ENCODE peak calls at places on chromosome 7, in ten cellular contexts. One of them, this sample, is unnamed.

GRCh38 chr7:54904130-54904529 is 114.7 kb upstream of the EGFR start:
- DNase-seq in H7: no peak
- DNase-seq in AG04450: peak
- DNase-seq in retinal pigment epithelial cell: no peak
- DNase-seq in fibroblast of pulmonary artery: peak
- DNase-seq in fibroblast of mammary gland: peak
- DNase-seq in HFF-Myc: peak
- DNase-seq in AG04449: peak
- DNase-seq in cardiac fibroblast: peak
- DNase-seq in fibroblast of the aortic adventitia: peak
- DNase-seq in this sample: peak

GRCh38 chr7:118304100-118304499 is 79.6 kb downstream of the ANKRD7 start:
- DNase-seq in HFF-Myc: no peak
- DNase-seq in fibroblast of pulmonary artery: no peak
- DNase-seq in fibroblast of the aortic adventitia: no peak
- DNase-seq in AG04449: no peak
- DNase-seq in retinal pigment epithelial cell: no peak
- DNase-seq in fibroblast of mammary gland: no peak
- DNase-seq in H7: no peak
- DNase-seq in cardiac fibroblast: no peak
- DNase-seq in AG04450: no peak
- DNase-seq in this sample: no peak

GRCh38 chr7:48183370-48183743 is 12.1 kb downstream of the ABCA13 start:
- DNase-seq in retinal pigment epithelial cell: no peak
- DNase-seq in AG04449: no peak
- DNase-seq in HFF-Myc: no peak
- DNase-seq in fibroblast of the aortic adventitia: peak
- DNase-seq in cardiac fibroblast: peak
- DNase-seq in AG04450: no peak
- DNase-seq in fibroblast of pulmonary artery: no peak
- DNase-seq in fibroblast of mammary gland: peak
- DNase-seq in H7: no peak
- DNase-seq in this sample: no peak

GRCh38 chr7:137169282-137169698 is 174.2 kb downstream of the PTN start:
- DNase-seq in AG04449: peak
- DNase-seq in fibroblast of pulmonary artery: peak
- DNase-seq in fibroblast of mammary gland: peak
- DNase-seq in retinal pigment epithelial cell: peak
- DNase-seq in fibroblast of the aortic adventitia: peak
- DNase-seq in AG04450: peak
- DNase-seq in HFF-Myc: peak
- DNase-seq in H7: peak
- DNase-seq in cardiac fibroblast: peak
- DNase-seq in this sample: peak

GRCh38 chr7:14196555-14196954 is 207.1 kb upstream of the ETV1 start:
- DNase-seq in HFF-Myc: no peak
- DNase-seq in retinal pigment epithelial cell: no peak
- DNase-seq in AG04450: no peak
- DNase-seq in cardiac fibroblast: peak
- DNase-seq in H7: no peak
- DNase-seq in fibroblast of mammary gland: peak
- DNase-seq in fibroblast of pulmonary artery: peak
- DNase-seq in fibroblast of the aortic adventitia: peak
- DNase-seq in AG04449: no peak
- DNase-seq in this sample: no peak

GRCh38 chr7:64907641-64908326 is 4.7 kb downstream of the ZNF273 start:
- DNase-seq in fibroblast of pulmonary artery: peak
- DNase-seq in retinal pigment epithelial cell: no peak
- DNase-seq in H7: no peak
- DNase-seq in fibroblast of the aortic adventitia: peak
- DNase-seq in HFF-Myc: no peak
- DNase-seq in cardiac fibroblast: no peak
- DNase-seq in AG04449: no peak
- DNase-seq in fibroblast of mammary gland: no peak
- DNase-seq in AG04450: no peak
- DNase-seq in this sample: no peak

GRCh38 chr7:90857595-90857994 is 261.5 kb downstream of the CDK14 start:
- DNase-seq in retinal pigment epithelial cell: no peak
- DNase-seq in fibroblast of the aortic adventitia: no peak
- DNase-seq in cardiac fibroblast: no peak
- DNase-seq in fibroblast of mammary gland: no peak
- DNase-seq in fibroblast of pulmonary artery: no peak
- DNase-seq in AG04450: no peak
- DNase-seq in H7: no peak
- DNase-seq in AG04449: no peak
- DNase-seq in HFF-Myc: no peak
- DNase-seq in this sample: no peak

GRCh38 chr7:15143936-15144335 is 241.4 kb upstream of the DGKB start:
- DNase-seq in HFF-Myc: no peak
- DNase-seq in H7: no peak
- DNase-seq in AG04449: no peak
- DNase-seq in fibroblast of pulmonary artery: no peak
- DNase-seq in AG04450: no peak
- DNase-seq in retinal pigment epithelial cell: no peak
- DNase-seq in fibroblast of the aortic adventitia: no peak
- DNase-seq in cardiac fibroblast: no peak
- DNase-seq in fibroblast of mammary gland: no peak
- DNase-seq in this sample: no peak

GRCh38 chr7:1172666-1173523 is 12.9 kb upstream of the ZFAND2A start:
- DNase-seq in AG04450: no peak
- DNase-seq in fibroblast of the aortic adventitia: no peak
- DNase-seq in cardiac fibroblast: no peak
- DNase-seq in fibroblast of mammary gland: no peak
- DNase-seq in HFF-Myc: no peak
- DNase-seq in fibroblast of pulmonary artery: no peak
- DNase-seq in AG04449: no peak
- DNase-seq in H7: no peak
- DNase-seq in retinal pigment epithelial cell: no peak
- DNase-seq in this sample: no peak

GRCh38 chr7:1164436-1164835 is 4.4 kb upstream of the ZFAND2A start:
- DNase-seq in AG04450: no peak
- DNase-seq in fibroblast of pulmonary artery: no peak
- DNase-seq in AG04449: no peak
- DNase-seq in fibroblast of mammary gland: no peak
- DNase-seq in HFF-Myc: no peak
- DNase-seq in retinal pigment epithelial cell: no peak
- DNase-seq in cardiac fibroblast: no peak
- DNase-seq in H7: no peak
- DNase-seq in fibroblast of the aortic adventitia: no peak
- DNase-seq in this sample: no peak

GRCh38 chr7:1170741-1171501 is 10.9 kb upstream of the ZFAND2A start:
- DNase-seq in fibroblast of mammary gland: no peak
- DNase-seq in AG04450: no peak
- DNase-seq in H7: no peak
- DNase-seq in fibroblast of pulmonary artery: no peak
- DNase-seq in fibroblast of the aortic adventitia: no peak
- DNase-seq in retinal pigment epithelial cell: no peak
- DNase-seq in cardiac fibroblast: no peak
- DNase-seq in AG04449: no peak
- DNase-seq in HFF-Myc: no peak
- DNase-seq in this sample: no peak

GRCh38 chr7:1168422-1168821 is 8.4 kb upstream of the ZFAND2A start:
- DNase-seq in H7: no peak
- DNase-seq in fibroblast of the aortic adventitia: no peak
- DNase-seq in fibroblast of mammary gland: no peak
- DNase-seq in retinal pigment epithelial cell: no peak
- DNase-seq in AG04450: no peak
- DNase-seq in fibroblast of pulmonary artery: no peak
- DNase-seq in HFF-Myc: no peak
- DNase-seq in cardiac fibroblast: no peak
- DNase-seq in AG04449: no peak
- DNase-seq in this sample: no peak

DNA sequence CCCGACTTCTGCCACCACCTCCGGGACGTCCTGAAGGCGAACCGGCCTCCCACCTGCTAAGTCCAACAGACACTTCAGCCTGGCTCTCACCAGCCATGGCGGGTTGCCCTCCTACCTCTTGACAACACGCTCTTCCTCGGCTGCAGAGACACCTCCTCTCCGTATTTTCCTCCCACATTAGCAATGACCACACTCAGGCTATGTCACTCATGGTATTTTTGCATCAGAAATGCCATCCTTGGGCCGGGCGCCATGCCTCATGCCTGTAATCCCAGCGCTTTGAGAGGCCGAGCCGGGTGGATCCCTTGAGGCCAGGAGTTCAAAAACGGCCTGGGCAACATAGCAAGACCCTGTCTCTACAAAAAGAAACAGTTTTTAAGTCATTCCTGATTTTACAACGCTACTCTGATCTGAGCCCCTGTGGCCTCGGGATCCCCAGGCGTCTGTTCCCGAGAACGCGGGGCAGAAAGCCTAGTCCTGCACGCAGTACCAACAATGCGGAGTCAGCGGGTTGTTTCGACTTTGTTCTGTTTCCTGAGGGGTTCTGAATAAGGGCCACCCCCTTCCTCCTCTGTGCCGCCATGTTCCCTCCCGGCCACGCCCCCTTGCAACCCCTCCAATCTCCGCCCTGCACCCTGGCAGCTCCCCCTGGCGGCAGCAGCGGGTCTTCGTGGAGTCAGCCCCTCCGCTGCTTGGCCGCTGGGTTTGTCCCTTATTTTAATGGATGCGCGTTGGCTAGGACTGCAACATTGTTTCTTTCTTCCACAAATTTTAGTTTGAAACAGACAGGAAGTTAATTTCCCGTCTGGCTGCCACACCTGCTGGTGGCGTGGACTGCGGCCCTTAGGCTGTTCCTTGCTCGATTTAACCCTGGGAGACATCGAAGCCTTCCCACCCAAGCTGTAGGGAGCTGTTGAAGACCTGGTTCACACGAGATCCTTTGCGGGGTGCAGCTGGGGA is 9.7 kb upstream of the ZFAND2A start:
- DNase-seq in cardiac fibroblast: peak
- DNase-seq in HFF-Myc: no peak
- DNase-seq in AG04450: no peak
- DNase-seq in H7: peak
- DNase-seq in fibroblast of pulmonary artery: peak
- DNase-seq in retinal pigment epithelial cell: no peak
- DNase-seq in AG04449: no peak
- DNase-seq in fibroblast of the aortic adventitia: peak
- DNase-seq in fibroblast of mammary gland: peak
- DNase-seq in this sample: no peak
- H3K4me3 ChIP-seq in cardiac fibroblast: peak
- H3K4me3 ChIP-seq in HFF-Myc: no peak
- H3K4me3 ChIP-seq in AG04450: peak
- H3K4me3 ChIP-seq in H7: no peak
- H3K4me3 ChIP-seq in fibroblast of pulmonary artery: peak
- H3K4me3 ChIP-seq in retinal pigment epithelial cell: peak
- H3K4me3 ChIP-seq in AG04449: peak
- H3K4me3 ChIP-seq in fibroblast of the aortic adventitia: peak
- H3K4me3 ChIP-seq in fibroblast of mammary gland: peak
- H3K4me3 ChIP-seq in this sample: peak

GRCh38 chr7:108454674-108455523 is 1.3 kb downstream of the NRCAM start:
- DNase-seq in AG04449: no peak
- DNase-seq in retinal pigment epithelial cell: no peak
- DNase-seq in HFF-Myc: no peak
- DNase-seq in fibroblast of pulmonary artery: peak
- DNase-seq in cardiac fibroblast: peak
- DNase-seq in fibroblast of the aortic adventitia: peak
- DNase-seq in AG04450: no peak
- DNase-seq in fibroblast of mammary gland: peak
- DNase-seq in H7: peak
- DNase-seq in this sample: no peak

GRCh38 chr7:108454317-108454673 is 1.9 kb downstream of the NRCAM start:
- DNase-seq in fibroblast of the aortic adventitia: no peak
- DNase-seq in H7: no peak
- DNase-seq in HFF-Myc: no peak
- DNase-seq in retinal pigment epithelial cell: no peak
- DNase-seq in AG04450: no peak
- DNase-seq in fibroblast of mammary gland: no peak
- DNase-seq in fibroblast of pulmonary artery: no peak
- DNase-seq in cardiac fibroblast: no peak
- DNase-seq in AG04449: no peak
- DNase-seq in this sample: no peak

GRCh38 chr7:108455833-108456677 is at the start of gene NRCAM:
- DNase-seq in cardiac fibroblast: peak
- DNase-seq in fibroblast of pulmonary artery: peak
- DNase-seq in H7: peak
- DNase-seq in AG04450: no peak
- DNase-seq in fibroblast of mammary gland: peak
- DNase-seq in AG04449: no peak
- DNase-seq in fibroblast of the aortic adventitia: no peak
- DNase-seq in HFF-Myc: no peak
- DNase-seq in retinal pigment epithelial cell: no peak
- DNase-seq in this sample: no peak

GRCh38 chr7:108456845-108457540 is 757 bp upstream of the NRCAM start:
- DNase-seq in fibroblast of pulmonary artery: no peak
- DNase-seq in retinal pigment epithelial cell: no peak
- DNase-seq in cardiac fibroblast: no peak
- DNase-seq in AG04449: no peak
- DNase-seq in fibroblast of the aortic adventitia: no peak
- DNase-seq in AG04450: no peak
- DNase-seq in H7: peak
- DNase-seq in fibroblast of mammary gland: no peak
- DNase-seq in HFF-Myc: no peak
- DNase-seq in this sample: no peak

GRCh38 chr7:108455524-108455832 is 758 bp downstream of the NRCAM start:
- DNase-seq in HFF-Myc: no peak
- DNase-seq in fibroblast of mammary gland: no peak
- DNase-seq in fibroblast of the aortic adventitia: no peak
- DNase-seq in AG04450: no peak
- DNase-seq in H7: no peak
- DNase-seq in cardiac fibroblast: no peak
- DNase-seq in AG04449: no peak
- DNase-seq in fibroblast of pulmonary artery: no peak
- DNase-seq in retinal pigment epithelial cell: no peak
- DNase-seq in this sample: no peak
- H3K4me3 ChIP-seq in HFF-Myc: peak
- H3K4me3 ChIP-seq in fibroblast of mammary gland: peak
- H3K4me3 ChIP-seq in fibroblast of the aortic adventitia: peak
- H3K4me3 ChIP-seq in AG04450: peak
- H3K4me3 ChIP-seq in H7: peak
- H3K4me3 ChIP-seq in cardiac fibroblast: peak
- H3K4me3 ChIP-seq in AG04449: peak
- H3K4me3 ChIP-seq in fibroblast of pulmonary artery: peak
- H3K4me3 ChIP-seq in retinal pigment epithelial cell: peak
- H3K4me3 ChIP-seq in this sample: peak

GRCh38 chr7:80790877-80791276 is 128.0 kb downstream of the SEMA3C start:
- DNase-seq in retinal pigment epithelial cell: no peak
- DNase-seq in fibroblast of pulmonary artery: no peak
- DNase-seq in AG04450: no peak
- DNase-seq in fibroblast of the aortic adventitia: peak
- DNase-seq in AG04449: no peak
- DNase-seq in fibroblast of mammary gland: no peak
- DNase-seq in HFF-Myc: no peak
- DNase-seq in H7: no peak
- DNase-seq in cardiac fibroblast: no peak
- DNase-seq in this sample: no peak
- H3K4me3 ChIP-seq in retinal pigment epithelial cell: no peak
- H3K4me3 ChIP-seq in fibroblast of pulmonary artery: no peak
- H3K4me3 ChIP-seq in AG04450: no peak
- H3K4me3 ChIP-seq in fibroblast of the aortic adventitia: no peak
- H3K4me3 ChIP-seq in AG04449: no peak
- H3K4me3 ChIP-seq in fibroblast of mammary gland: no peak
- H3K4me3 ChIP-seq in HFF-Myc: no peak
- H3K4me3 ChIP-seq in H7: no peak
- H3K4me3 ChIP-seq in cardiac fibroblast: no peak
- H3K4me3 ChIP-seq in this sample: no peak

DNA sequence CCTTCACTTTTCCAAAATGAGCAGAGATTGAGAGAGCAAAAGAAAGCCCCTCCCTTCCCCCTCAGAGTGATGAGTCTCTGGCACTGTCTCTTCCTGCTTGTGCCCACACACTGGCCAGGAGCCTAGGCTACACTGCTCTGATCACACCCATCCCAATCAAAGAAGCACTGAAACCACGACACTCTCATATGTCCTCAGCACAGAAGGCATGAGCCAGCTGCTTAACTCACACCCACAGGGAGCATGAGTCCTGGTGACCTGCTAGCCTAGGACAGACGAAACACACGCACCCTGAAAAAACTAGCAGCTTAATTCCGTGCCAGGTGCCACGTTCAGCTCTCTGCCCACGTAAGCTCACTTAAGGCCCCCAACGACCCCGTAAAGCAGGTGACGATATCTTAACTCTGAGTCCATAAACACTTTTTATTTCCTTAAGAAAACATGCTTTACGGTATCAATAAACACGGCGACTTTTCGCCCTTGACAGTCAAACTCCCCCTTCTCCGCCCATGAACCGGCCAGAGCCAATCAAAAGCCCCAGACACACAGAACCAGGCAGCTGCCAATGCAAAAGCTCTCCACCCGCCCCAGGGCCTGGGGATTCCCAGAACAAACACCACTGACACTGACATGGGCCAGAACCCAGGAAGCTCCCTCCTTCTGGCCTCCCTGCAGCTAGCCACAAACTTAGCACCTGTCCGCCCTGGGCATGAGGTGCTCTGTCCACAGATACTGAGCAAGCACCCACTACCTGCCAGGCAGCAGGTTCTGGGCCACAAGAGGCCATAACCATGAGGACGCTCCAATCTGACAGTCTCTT is 69.0 kb downstream of the TNRC18 start:
- DNase-seq in HFF-Myc: no peak
- DNase-seq in retinal pigment epithelial cell: no peak
- DNase-seq in AG04449: no peak
- DNase-seq in fibroblast of mammary gland: peak
- DNase-seq in AG04450: no peak
- DNase-seq in fibroblast of the aortic adventitia: peak
- DNase-seq in H7: peak
- DNase-seq in fibroblast of pulmonary artery: peak
- DNase-seq in cardiac fibroblast: peak
- DNase-seq in this sample: peak
- H3K4me3 ChIP-seq in HFF-Myc: no peak
- H3K4me3 ChIP-seq in retinal pigment epithelial cell: no peak
- H3K4me3 ChIP-seq in AG04449: no peak
- H3K4me3 ChIP-seq in fibroblast of mammary gland: peak
- H3K4me3 ChIP-seq in AG04450: no peak
- H3K4me3 ChIP-seq in fibroblast of the aortic adventitia: no peak
- H3K4me3 ChIP-seq in H7: no peak
- H3K4me3 ChIP-seq in fibroblast of pulmonary artery: no peak
- H3K4me3 ChIP-seq in cardiac fibroblast: no peak
- H3K4me3 ChIP-seq in this sample: no peak

This sample was measured in skeletal muscle cell.